ENCODE peak calls at places on chromosome 1, in ten cellular contexts. E is stomach, N is brain microvascular endothelial cell, F is activated B cell treated with CpG ODN at 0.5 μM for 24 hours, K is GM20000, L is AG09309, D is neural crest cell, M is GM23338, I is choroid plexus epithelial cell, J is endothelial cell. A is an unnamed sample.

GRCh38 chr1:161092621-161093028 is 3.3 kb upstream of the NECTIN4 start:
- DNase-seq in F (no peak), M (no peak), J (no peak), D (no peak), E (no peak), K (peak; percentile 68), L (no peak), I (no peak), N (peak; percentile 35), A (no peak)

GRCh38 chr1:153444078-153444477 is 16.4 kb downstream of the S100A7 start:
- DNase-seq in J (no peak), N (no peak), D (no peak), M (no peak), E (no peak), F (no peak), I (no peak), K (no peak), L (no peak), A (no peak)

GRCh38 chr1:109299984-109300343 is 6.8 kb downstream of the MYBPHL start:
- DNase-seq in E (no peak), J (no peak), I (no peak), D (no peak), M (no peak), L (no peak), K (no peak), N (no peak), F (no peak), A (no peak)

GRCh38 chr1:35708179-35708891 is 10.3 kb downstream of the C1orf216 start:
- DNase-seq in F (no peak), J (no peak), L (no peak), K (no peak), N (no peak), E (no peak), D (no peak), M (peak; percentile 69), I (no peak), A (no peak)

GRCh38 chr1:84370831-84371394 is 27.4 kb upstream of the DNASE2B start:
- DNase-seq in I (peak; percentile 72), L (peak; percentile 11), M (no peak), K (no peak), F (no peak), E (no peak), D (no peak), J (no peak), N (peak; percentile 84), A (no peak)

GRCh38 chr1:225842074-225842473 is 32.1 kb downstream of the EPHX1 start:
- DNase-seq in F (no peak), L (no peak), K (no peak), D (no peak), E (no peak), N (no peak), M (peak; percentile 60), I (no peak), J (no peak), A (no peak)

GRCh38 chr1:218383051-218383450 is 37.9 kb downstream of the TGFB2 start:
- DNase-seq in M (no peak), L (no peak), F (no peak), N (no peak), J (no peak), K (no peak), E (no peak), I (no peak), D (no peak), A (no peak)

GRCh38 chr1:156961709-156962108 is 41.3 kb downstream of the LRRC71 start:
- DNase-seq in F (no peak), L (no peak), E (no peak), I (no peak), J (no peak), M (peak; percentile 39), N (no peak), D (no peak), K (no peak), A (no peak)

GRCh38 chr1:203017707-203018106 is 8.6 kb upstream of the PPFIA4 start:
- DNase-seq in I (no peak), D (no peak), L (no peak), E (no peak), N (no peak), F (no peak), J (no peak), K (no peak), M (no peak), A (no peak)

GRCh38 chr1:67880056-67880601 is 46.9 kb upstream of the GNG12 start:
- DNase-seq in L (peak; percentile 64), I (peak; percentile 87), N (peak; percentile 89), F (no peak), K (no peak), E (no peak), J (no peak), M (no peak), D (no peak), A (no peak)

GRCh38 chr1:61742620-61743431 is 546 bp downstream of the PATJ start:
- DNase-seq in E (peak; percentile 34), J (peak; percentile 44), L (peak; percentile 37), D (peak; percentile 22), K (peak; percentile 88), I (peak; percentile 28), M (peak; percentile 63), F (no peak), N (no peak), A (no peak)

GRCh38 chr1:4170953-4171352 is 270.9 kb upstream of the C1orf174 start:
- DNase-seq in E (no peak), N (no peak), M (no peak), K (no peak), L (no peak), J (no peak), I (no peak), F (no peak), D (no peak), A (no peak)

GRCh38 chr1:4174291-4175200 is 274.5 kb upstream of the C1orf174 start:
- DNase-seq in F (no peak), K (peak; percentile 2), N (no peak), M (no peak), J (no peak), D (no peak), L (no peak), I (no peak), E (no peak), A (no peak)

GRCh38 chr1:4171480-4172450 is 271.7 kb upstream of the C1orf174 start:
- DNase-seq in F (no peak), L (no peak), M (no peak), E (peak; percentile 16), D (no peak), I (no peak), J (no peak), K (no peak), N (no peak), A (no peak)

GRCh38 chr1:4173731-4174130 is 273.7 kb upstream of the C1orf174 start:
- DNase-seq in E (no peak), F (no peak), L (no peak), N (no peak), M (no peak), J (no peak), D (no peak), I (no peak), K (no peak), A (no peak)

DNA sequence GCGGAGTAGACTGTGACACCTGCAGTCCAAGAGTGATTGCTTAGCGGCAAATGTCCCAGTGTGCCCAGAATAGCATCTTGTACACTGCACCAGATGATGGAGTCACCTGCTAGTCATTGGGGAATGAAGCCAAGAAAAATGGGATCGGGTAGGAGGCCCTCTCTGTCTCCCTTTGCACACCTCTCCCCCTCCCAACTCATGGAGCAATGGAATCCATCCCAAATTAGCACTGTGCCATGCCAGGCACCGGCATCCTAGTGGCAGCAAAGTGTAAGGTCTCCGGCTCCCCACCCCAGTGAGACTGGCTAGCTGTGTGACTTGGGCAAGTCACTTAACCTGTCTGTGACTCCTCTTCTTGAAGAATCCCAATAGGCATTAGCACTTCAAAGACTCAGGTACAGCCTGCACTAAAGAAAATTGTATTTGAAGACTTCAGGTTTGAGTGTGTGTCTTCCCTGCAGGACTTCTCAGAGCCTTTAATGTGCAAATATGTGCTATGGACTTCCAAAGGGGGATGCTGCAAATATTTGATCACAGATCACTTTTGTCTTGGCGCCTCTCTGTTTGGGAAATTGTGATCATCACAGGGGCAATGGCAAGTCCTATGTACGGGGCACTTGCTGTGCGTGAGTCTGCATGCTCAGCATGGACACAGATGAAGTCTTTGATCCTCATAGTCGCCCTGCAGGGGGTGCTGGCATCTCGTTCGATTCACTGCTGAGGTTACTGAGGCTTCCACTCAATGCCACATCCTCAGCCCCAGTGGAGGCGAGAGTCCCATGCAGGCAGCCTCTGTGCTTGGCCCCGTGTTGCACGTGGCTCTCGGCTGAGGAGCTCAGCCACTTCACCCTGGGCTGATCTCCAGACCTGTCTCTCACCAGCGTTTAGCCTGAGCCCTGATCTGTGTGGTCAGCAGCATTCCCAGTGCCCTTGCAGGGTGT is 272.9 kb upstream of the C1orf174 start:
- DNase-seq in J (no peak), F (no peak), N (no peak), D (peak; percentile 9), M (no peak), E (peak; percentile 25), L (no peak), I (no peak), K (peak; percentile 14), A (no peak)
- TF ChIP-seq CTCF in J (no peak), F (no peak), N (no peak), D (no peak), M (no peak), E (no peak), L (no peak), I (no peak), K (no peak), A (no peak)

DNA sequence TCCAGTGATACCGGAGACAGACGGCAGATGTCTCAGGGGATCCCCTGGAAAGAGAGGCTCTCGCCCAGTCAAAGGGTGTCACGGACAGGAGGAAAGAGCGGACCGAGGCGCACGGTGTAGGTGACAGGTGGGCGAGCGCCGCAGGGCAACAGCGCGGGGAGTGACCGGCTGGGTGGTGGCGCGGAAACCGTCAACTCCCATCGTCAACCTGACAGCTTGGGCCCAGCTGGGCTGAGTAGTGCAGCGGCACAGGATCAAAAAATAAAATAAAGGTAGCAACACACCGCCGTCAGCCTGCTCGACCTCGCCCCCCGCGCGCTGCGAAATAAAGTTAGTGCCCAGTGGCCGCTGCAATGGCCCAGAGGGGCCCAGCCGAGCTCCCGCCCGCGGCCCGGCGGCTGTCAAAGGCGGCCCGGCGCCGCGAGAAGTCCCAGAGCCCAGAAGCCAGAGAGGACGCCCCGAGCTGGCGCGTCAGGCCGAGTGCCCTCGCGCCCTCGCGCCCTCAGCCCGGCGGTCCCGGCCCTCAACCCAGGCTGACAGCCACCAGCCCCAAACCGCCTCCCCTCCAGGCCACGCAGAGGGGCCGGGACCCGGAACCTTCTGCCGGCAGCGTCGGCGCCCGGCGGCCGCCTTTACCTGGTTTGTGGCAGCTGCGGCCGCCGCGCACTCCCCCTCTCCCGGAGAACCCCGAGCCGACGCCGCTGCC is at the start of gene LYST:
- DNase-seq in J (peak; percentile 43), D (peak; percentile 28), F (peak; percentile 64), M (peak; percentile 65), N (peak; percentile 50), L (no peak), E (peak; percentile 49), K (peak; percentile 74), I (peak; percentile 67), A (no peak)
- TF ChIP-seq CTCF in J (no peak), D (peak; percentile 53), F (no peak), M (peak; percentile 47), N (peak; percentile 75), L (peak; percentile 67), E (no peak), K (no peak), I (peak; percentile 71), A (peak; percentile 62)

GRCh38 chr1:163267962-163268361 is 53.8 kb upstream of the NUF2 start:
- DNase-seq in L (no peak), F (no peak), K (no peak), N (no peak), I (no peak), D (no peak), E (no peak), J (no peak), M (no peak), A (no peak)
- TF ChIP-seq CTCF in L (no peak), F (no peak), K (no peak), N (no peak), I (no peak), D (no peak), E (no peak), J (no peak), M (no peak), A (no peak)

GRCh38 chr1:175744833-175745232 is 1.4 kb upstream of the TNR start:
- DNase-seq in I (no peak), K (no peak), F (no peak), E (no peak), D (no peak), J (no peak), L (no peak), N (no peak), M (no peak), A (no peak)
- TF ChIP-seq CTCF in I (peak; percentile 29), K (no peak), F (no peak), E (no peak), D (peak; percentile 61), J (peak; percentile 68), L (no peak), N (no peak), M (no peak), A (peak; percentile 25)